ENCODE peak calls at places on chromosomes 6 and 20, in six cellular contexts. One of them, this sample, is unnamed.

GRCh38 chr6:158865769-158866168 is 46.6 kb upstream of the EZR start:
- DNase-seq in A549: no peak
- DNase-seq in GM12878: no peak
- DNase-seq in K562: no peak
- DNase-seq in HepG2: no peak
- DNase-seq in endothelial cell of umbilical vein: no peak
- DNase-seq in this sample: no peak

GRCh38 chr6:116476021-116476678 is 15.0 kb downstream of the CALHM6 start:
- DNase-seq in A549: no peak
- DNase-seq in GM12878: peak
- DNase-seq in K562: no peak
- DNase-seq in HepG2: peak
- DNase-seq in endothelial cell of umbilical vein: no peak
- DNase-seq in this sample: peak

GRCh38 chr6:41367700-41368099 is 32.3 kb downstream of the NCR2 start:
- DNase-seq in A549: peak
- DNase-seq in GM12878: no peak
- DNase-seq in K562: peak
- DNase-seq in HepG2: peak
- DNase-seq in endothelial cell of umbilical vein: peak
- DNase-seq in this sample: peak

GRCh38 chr20:6588296-6588695 is 179.2 kb upstream of the BMP2 start:
- DNase-seq in A549: no peak
- DNase-seq in GM12878: no peak
- DNase-seq in K562: no peak
- DNase-seq in HepG2: no peak
- DNase-seq in endothelial cell of umbilical vein: peak
- DNase-seq in this sample: no peak

GRCh38 chr6:106124437-106125423 is 38.6 kb downstream of the PRDM1 start:
- DNase-seq in A549: no peak
- DNase-seq in GM12878: no peak
- DNase-seq in K562: no peak
- DNase-seq in HepG2: no peak
- DNase-seq in endothelial cell of umbilical vein: no peak
- DNase-seq in this sample: peak

GRCh38 chr6:54010340-54011276 is 100.6 kb upstream of the MLIP start:
- DNase-seq in A549: no peak
- DNase-seq in GM12878: no peak
- DNase-seq in K562: no peak
- DNase-seq in HepG2: peak
- DNase-seq in endothelial cell of umbilical vein: no peak
- DNase-seq in this sample: no peak

GRCh38 chr6:44446626-44447297 is 59.3 kb downstream of the CDC5L start:
- DNase-seq in A549: no peak
- DNase-seq in GM12878: no peak
- DNase-seq in K562: no peak
- DNase-seq in HepG2: peak
- DNase-seq in endothelial cell of umbilical vein: no peak
- DNase-seq in this sample: no peak

GRCh38 chr20:53513489-53514298 is 79.9 kb downstream of the ZNF217 start:
- DNase-seq in A549: no peak
- DNase-seq in GM12878: no peak
- DNase-seq in K562: no peak
- DNase-seq in HepG2: peak
- DNase-seq in endothelial cell of umbilical vein: no peak
- DNase-seq in this sample: no peak

GRCh38 chr6:66623050-66623449 is 916.0 kb upstream of the EYS start:
- DNase-seq in A549: no peak
- DNase-seq in GM12878: no peak
- DNase-seq in K562: no peak
- DNase-seq in HepG2: no peak
- DNase-seq in endothelial cell of umbilical vein: no peak
- DNase-seq in this sample: no peak

GRCh38 chr6:39496951-39497350 is 174.4 kb upstream of the KCNK16 start:
- DNase-seq in A549: no peak
- DNase-seq in GM12878: no peak
- DNase-seq in K562: no peak
- DNase-seq in HepG2: no peak
- DNase-seq in endothelial cell of umbilical vein: no peak
- DNase-seq in this sample: no peak

GRCh38 chr6:113011389-113011788 is 664.3 kb downstream of the RFPL4B start:
- DNase-seq in A549: no peak
- DNase-seq in GM12878: no peak
- DNase-seq in K562: no peak
- DNase-seq in HepG2: no peak
- DNase-seq in endothelial cell of umbilical vein: no peak
- DNase-seq in this sample: no peak

GRCh38 chr20:7980332-7981046 is 39.1 kb downstream of the TMX4 start:
- DNase-seq in A549: peak
- DNase-seq in GM12878: no peak
- DNase-seq in K562: peak
- DNase-seq in HepG2: peak
- DNase-seq in endothelial cell of umbilical vein: peak
- DNase-seq in this sample: peak

GRCh38 chr6:106256201-106256968 is 69.2 kb downstream of the ATG5 start:
- DNase-seq in A549: peak
- DNase-seq in GM12878: no peak
- DNase-seq in K562: no peak
- DNase-seq in HepG2: no peak
- DNase-seq in endothelial cell of umbilical vein: no peak
- DNase-seq in this sample: no peak

GRCh38 chr20:61588356-61589054 is 336.4 kb downstream of the CDH4 start:
- DNase-seq in A549: peak
- DNase-seq in GM12878: no peak
- DNase-seq in K562: no peak
- DNase-seq in HepG2: no peak
- DNase-seq in endothelial cell of umbilical vein: no peak
- DNase-seq in this sample: no peak

GRCh38 chr6:117204903-117205302 is 60.5 kb upstream of the VGLL2 start:
- DNase-seq in A549: no peak
- DNase-seq in GM12878: no peak
- DNase-seq in K562: no peak
- DNase-seq in HepG2: no peak
- DNase-seq in endothelial cell of umbilical vein: no peak
- DNase-seq in this sample: no peak

GRCh38 chr20:43915209-43916072 is 789 bp downstream of the TOX2 start:
- DNase-seq in A549: no peak
- DNase-seq in GM12878: no peak
- DNase-seq in K562: no peak
- DNase-seq in HepG2: no peak
- DNase-seq in endothelial cell of umbilical vein: peak
- DNase-seq in this sample: peak

GRCh38 chr6:144285798-144286502 is 815 bp downstream of the UTRN start:
- DNase-seq in A549: peak
- DNase-seq in GM12878: no peak
- DNase-seq in K562: no peak
- DNase-seq in HepG2: peak
- DNase-seq in endothelial cell of umbilical vein: peak
- DNase-seq in this sample: peak

GRCh38 chr20:31841928-31842327 is 3.5 kb downstream of the FOXS1 start:
- DNase-seq in A549: peak
- DNase-seq in GM12878: no peak
- DNase-seq in K562: peak
- DNase-seq in HepG2: peak
- DNase-seq in endothelial cell of umbilical vein: peak
- DNase-seq in this sample: no peak

GRCh38 chr6:15481892-15482291 is 180.9 kb downstream of the DTNBP1 start:
- DNase-seq in A549: no peak
- DNase-seq in GM12878: no peak
- DNase-seq in K562: peak
- DNase-seq in HepG2: no peak
- DNase-seq in endothelial cell of umbilical vein: no peak
- DNase-seq in this sample: no peak

GRCh38 chr20:47319517-47320252 is 36.8 kb downstream of the ZMYND8 start:
- DNase-seq in A549: no peak
- DNase-seq in GM12878: no peak
- DNase-seq in K562: no peak
- DNase-seq in HepG2: no peak
- DNase-seq in endothelial cell of umbilical vein: peak
- DNase-seq in this sample: peak

GRCh38 chr20:64080013-64080812 is at the start of gene OPRL1:
- DNase-seq in A549: no peak
- DNase-seq in GM12878: no peak
- DNase-seq in K562: no peak
- DNase-seq in HepG2: no peak
- DNase-seq in endothelial cell of umbilical vein: peak
- DNase-seq in this sample: no peak

GRCh38 chr20:59765599-59766177 is 161.3 kb downstream of the PHACTR3 start:
- DNase-seq in A549: no peak
- DNase-seq in GM12878: no peak
- DNase-seq in K562: peak
- DNase-seq in HepG2: no peak
- DNase-seq in endothelial cell of umbilical vein: no peak
- DNase-seq in this sample: peak

GRCh38 chr20:16607364-16608264 is 34.4 kb upstream of the KIF16B start:
- DNase-seq in A549: no peak
- DNase-seq in GM12878: no peak
- DNase-seq in K562: no peak
- DNase-seq in HepG2: peak
- DNase-seq in endothelial cell of umbilical vein: no peak
- DNase-seq in this sample: no peak

GRCh38 chr20:25059487-25059820 is 1.5 kb upstream of the ACSS1 start:
- DNase-seq in A549: no peak
- DNase-seq in GM12878: no peak
- DNase-seq in K562: no peak
- DNase-seq in HepG2: no peak
- DNase-seq in endothelial cell of umbilical vein: no peak
- DNase-seq in this sample: no peak

GRCh38 chr6:111691345-111692225 is 85.9 kb upstream of the TRAF3IP2 start:
- DNase-seq in A549: no peak
- DNase-seq in GM12878: no peak
- DNase-seq in K562: no peak
- DNase-seq in HepG2: no peak
- DNase-seq in endothelial cell of umbilical vein: no peak
- DNase-seq in this sample: no peak

GRCh38 chr6:84766796-84767590 is 2.6 kb upstream of the TBX18 start:
- DNase-seq in A549: no peak
- DNase-seq in GM12878: no peak
- DNase-seq in K562: no peak
- DNase-seq in HepG2: no peak
- DNase-seq in endothelial cell of umbilical vein: no peak
- DNase-seq in this sample: no peak

GRCh38 chr20:42506397-42506796 is 683.3 kb downstream of the PTPRT start:
- DNase-seq in A549: no peak
- DNase-seq in GM12878: no peak
- DNase-seq in K562: no peak
- DNase-seq in HepG2: no peak
- DNase-seq in endothelial cell of umbilical vein: no peak
- DNase-seq in this sample: no peak
- TF ChIP-seq POLR2A in A549: no peak
- TF ChIP-seq POLR2A in GM12878: no peak
- TF ChIP-seq POLR2A in K562: no peak
- TF ChIP-seq POLR2A in HepG2: no peak
- TF ChIP-seq POLR2A in endothelial cell of umbilical vein: no peak
- TF ChIP-seq POLR2A in this sample: no peak

DNA sequence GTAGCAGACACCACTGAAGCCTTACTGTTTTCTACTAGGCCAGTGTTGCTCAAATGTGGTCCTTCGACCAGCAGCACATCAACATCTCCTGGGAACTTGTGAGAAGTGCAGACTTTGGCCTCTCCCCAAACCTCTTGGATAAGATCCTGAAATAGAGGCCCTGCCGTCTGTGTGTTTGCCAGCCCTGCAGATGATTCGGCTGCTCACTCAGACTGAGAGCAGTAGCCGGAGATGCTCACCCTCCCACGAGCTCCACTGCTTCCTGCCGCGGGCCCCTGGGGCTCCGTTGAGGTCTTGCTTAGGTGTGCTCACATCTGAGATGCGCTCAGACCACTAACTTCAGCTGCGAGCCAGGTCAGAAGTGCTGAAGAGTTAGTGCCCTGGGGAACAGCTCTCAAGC is 129.4 kb upstream of the SSTR4 start:
- DNase-seq in A549: no peak
- DNase-seq in GM12878: no peak
- DNase-seq in K562: no peak
- DNase-seq in HepG2: no peak
- DNase-seq in endothelial cell of umbilical vein: no peak
- DNase-seq in this sample: no peak
- TF ChIP-seq MYC in A549: no peak
- TF ChIP-seq MYC in GM12878: no peak
- TF ChIP-seq MYC in K562: no peak
- TF ChIP-seq MYC in HepG2: no peak
- TF ChIP-seq MYC in endothelial cell of umbilical vein: no peak
- TF ChIP-seq MYC in this sample: no peak

GRCh38 chr6:139374357-139375238 is at the start of gene CITED2:
- DNase-seq in A549: peak
- DNase-seq in GM12878: peak
- DNase-seq in K562: peak
- DNase-seq in HepG2: peak
- DNase-seq in endothelial cell of umbilical vein: peak
- DNase-seq in this sample: peak
- TF ChIP-seq POLR2A in A549: peak
- TF ChIP-seq POLR2A in GM12878: peak
- TF ChIP-seq POLR2A in K562: peak
- TF ChIP-seq POLR2A in HepG2: peak
- TF ChIP-seq POLR2A in endothelial cell of umbilical vein: peak
- TF ChIP-seq POLR2A in this sample: peak

GRCh38 chr6:2103644-2104523 is 141.5 kb downstream of the GMDS start:
- DNase-seq in A549: peak
- DNase-seq in GM12878: peak
- DNase-seq in K562: no peak
- DNase-seq in HepG2: peak
- DNase-seq in endothelial cell of umbilical vein: peak
- DNase-seq in this sample: peak
- TF ChIP-seq MYC in A549: no peak
- TF ChIP-seq MYC in GM12878: no peak
- TF ChIP-seq MYC in K562: no peak
- TF ChIP-seq MYC in HepG2: no peak
- TF ChIP-seq MYC in endothelial cell of umbilical vein: no peak
- TF ChIP-seq MYC in this sample: peak

GRCh38 chr20:50580016-50580747 is 70.0 kb downstream of the PTPN1 start:
- DNase-seq in A549: peak
- DNase-seq in GM12878: no peak
- DNase-seq in K562: peak
- DNase-seq in HepG2: peak
- DNase-seq in endothelial cell of umbilical vein: peak
- DNase-seq in this sample: peak
- TF ChIP-seq POLR2A in A549: no peak
- TF ChIP-seq POLR2A in GM12878: peak
- TF ChIP-seq POLR2A in K562: no peak
- TF ChIP-seq POLR2A in HepG2: no peak
- TF ChIP-seq POLR2A in endothelial cell of umbilical vein: no peak
- TF ChIP-seq POLR2A in this sample: no peak

DNA sequence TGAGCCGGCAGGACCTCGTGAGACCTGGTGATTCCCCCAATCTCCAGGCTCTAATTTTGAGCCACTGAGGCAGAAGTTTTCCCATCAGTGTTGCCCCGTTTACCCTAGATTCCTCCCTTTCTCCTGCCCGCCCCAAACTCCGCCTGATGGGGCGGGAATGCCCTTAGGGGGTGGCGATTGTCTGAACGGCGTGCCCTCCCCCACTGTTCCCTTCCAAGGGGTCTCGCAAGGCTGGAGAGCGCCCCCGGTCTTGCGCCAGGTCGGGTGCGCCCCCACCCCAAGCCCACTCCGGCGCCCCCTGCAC is 495 bp downstream of the ZFP64 start:
- DNase-seq in A549: no peak
- DNase-seq in GM12878: no peak
- DNase-seq in K562: no peak
- DNase-seq in HepG2: no peak
- DNase-seq in endothelial cell of umbilical vein: no peak
- DNase-seq in this sample: no peak
- TF ChIP-seq MYC in A549: no peak
- TF ChIP-seq MYC in GM12878: no peak
- TF ChIP-seq MYC in K562: no peak
- TF ChIP-seq MYC in HepG2: no peak
- TF ChIP-seq MYC in endothelial cell of umbilical vein: no peak
- TF ChIP-seq MYC in this sample: no peak

This sample was measured in NB4.